ENCODE peak calls at places on chromosomes 12 and 14, in six cellular contexts. G is tibial artery; E is activated naive CD4-positive, alpha-beta T cell; Q is heart right ventricle; W is stimulated activated CD4-positive, alpha-beta T cell treated with anti-CD3 and anti-CD28 coated beads, Interleukin-2, amount 100 ng/mL, for 24 hours; B is nephron progenitor cell. Z is an unnamed sample.

GRCh38 chr14:99517643-99518381 is 36.6 kb downstream of the CCNK start:
- DNase-seq in G (no peak), E (no peak), B (no peak), Q (no peak), W (no peak), Z (no peak)

GRCh38 chr12:106632797-106633450 is 50.1 kb downstream of the RFX4 start:
- DNase-seq in G (no peak), E (no peak), W (no peak), B (no peak), Q (no peak), Z (no peak)

GRCh38 chr12:51341259-51342007 is 5.0 kb downstream of the CELA1 start:
- DNase-seq in E (no peak), G (peak), W (peak), Q (no peak), B (peak), Z (peak)

GRCh38 chr12:117342682-117343081 is 18.7 kb downstream of the NOS1 start:
- DNase-seq in W (no peak), G (no peak), Q (no peak), B (no peak), E (no peak), Z (no peak)

GRCh38 chr14:100192672-100193416 is 33.4 kb upstream of the DEGS2 start:
- DNase-seq in E (peak), G (peak), Q (peak), W (peak), B (peak), Z (peak)

GRCh38 chr12:64461634-64462414 is 9.9 kb downstream of the TBK1 start:
- DNase-seq in B (peak), G (no peak), Q (no peak), W (no peak), E (no peak), Z (no peak)

GRCh38 chr14:101585211-101585610 is 23.9 kb downstream of the DIO3 start:
- DNase-seq in W (no peak), E (no peak), G (no peak), B (no peak), Q (no peak), Z (peak)

GRCh38 chr14:21326972-21327371 is 47.1 kb downstream of the RPGRIP1 start:
- DNase-seq in G (no peak), W (no peak), Q (no peak), E (no peak), B (no peak), Z (no peak)

GRCh38 chr12:108833757-108834472 is 23.5 kb downstream of the SSH1 start:
- DNase-seq in B (no peak), E (no peak), W (no peak), Q (peak), G (no peak), Z (no peak)

GRCh38 chr12:2719405-2719804 is 75.4 kb upstream of the FKBP4 start:
- DNase-seq in B (no peak), G (no peak), E (no peak), Q (no peak), W (no peak), Z (no peak)

Z was measured in lower leg skin.